ENCODE peak calls at places on chromosomes 6 and 20, in seven cellular contexts. One of them, this sample, is unnamed.

GRCh38 chr20:58719971-58720371 is 27.4 kb downstream of the NPEPL1 start:
- DNase-seq in NCI-H774: no peak
- DNase-seq in HS-27A: no peak
- DNase-seq in heart left ventricle: no peak
- DNase-seq in effector CD4-positive, alpha-beta T cell: no peak
- DNase-seq in CD4-positive, alpha-beta T cell: no peak
- DNase-seq in EL: no peak
- DNase-seq in this sample: no peak

GRCh38 chr6:30761791-30762429 is 17.6 kb upstream of the IER3 start:
- DNase-seq in NCI-H774: no peak
- DNase-seq in HS-27A: no peak
- DNase-seq in heart left ventricle: no peak
- DNase-seq in effector CD4-positive, alpha-beta T cell: no peak
- DNase-seq in CD4-positive, alpha-beta T cell: no peak
- DNase-seq in EL: no peak
- DNase-seq in this sample: no peak

GRCh38 chr6:15526129-15526764 is 136.6 kb downstream of the DTNBP1 start:
- DNase-seq in NCI-H774: no peak
- DNase-seq in HS-27A: no peak
- DNase-seq in heart left ventricle: no peak
- DNase-seq in effector CD4-positive, alpha-beta T cell: no peak
- DNase-seq in CD4-positive, alpha-beta T cell: no peak
- DNase-seq in EL: no peak
- DNase-seq in this sample: no peak

GRCh38 chr6:37653933-37654565 is 43.6 kb downstream of the MDGA1 start:
- DNase-seq in NCI-H774: no peak
- DNase-seq in HS-27A: peak
- DNase-seq in heart left ventricle: no peak
- DNase-seq in effector CD4-positive, alpha-beta T cell: no peak
- DNase-seq in CD4-positive, alpha-beta T cell: no peak
- DNase-seq in EL: peak
- DNase-seq in this sample: no peak

GRCh38 chr6:25442898-25443297 is 163.7 kb downstream of the CARMIL1 start:
- DNase-seq in NCI-H774: no peak
- DNase-seq in HS-27A: no peak
- DNase-seq in heart left ventricle: no peak
- DNase-seq in effector CD4-positive, alpha-beta T cell: no peak
- DNase-seq in CD4-positive, alpha-beta T cell: no peak
- DNase-seq in EL: no peak
- DNase-seq in this sample: no peak

GRCh38 chr6:168138436-168138835 is 59.4 kb upstream of the FRMD1 start:
- DNase-seq in NCI-H774: no peak
- DNase-seq in HS-27A: no peak
- DNase-seq in heart left ventricle: no peak
- DNase-seq in effector CD4-positive, alpha-beta T cell: no peak
- DNase-seq in CD4-positive, alpha-beta T cell: no peak
- DNase-seq in EL: no peak
- DNase-seq in this sample: no peak

GRCh38 chr6:151485616-151486015 is 8.2 kb upstream of the CCDC170 start:
- DNase-seq in NCI-H774: no peak
- DNase-seq in HS-27A: no peak
- DNase-seq in heart left ventricle: no peak
- DNase-seq in effector CD4-positive, alpha-beta T cell: no peak
- DNase-seq in CD4-positive, alpha-beta T cell: no peak
- DNase-seq in EL: peak
- DNase-seq in this sample: no peak

GRCh38 chr6:121451250-121451649 is 15.8 kb downstream of the GJA1 start:
- DNase-seq in NCI-H774: no peak
- DNase-seq in HS-27A: no peak
- DNase-seq in heart left ventricle: no peak
- DNase-seq in effector CD4-positive, alpha-beta T cell: no peak
- DNase-seq in CD4-positive, alpha-beta T cell: no peak
- DNase-seq in EL: no peak
- DNase-seq in this sample: no peak

GRCh38 chr6:27127874-27128795 is 119.4 kb upstream of the PRSS16 start:
- DNase-seq in NCI-H774: no peak
- DNase-seq in HS-27A: no peak
- DNase-seq in heart left ventricle: no peak
- DNase-seq in effector CD4-positive, alpha-beta T cell: no peak
- DNase-seq in CD4-positive, alpha-beta T cell: no peak
- DNase-seq in EL: no peak
- DNase-seq in this sample: no peak

GRCh38 chr6:77457720-77458349 is 5.5 kb downstream of the HTR1B start:
- DNase-seq in NCI-H774: peak
- DNase-seq in HS-27A: no peak
- DNase-seq in heart left ventricle: peak
- DNase-seq in effector CD4-positive, alpha-beta T cell: no peak
- DNase-seq in CD4-positive, alpha-beta T cell: no peak
- DNase-seq in EL: peak
- DNase-seq in this sample: no peak

GRCh38 chr6:118869350-118869749 is 24.6 kb upstream of the ASF1A start:
- DNase-seq in NCI-H774: no peak
- DNase-seq in HS-27A: no peak
- DNase-seq in heart left ventricle: no peak
- DNase-seq in effector CD4-positive, alpha-beta T cell: no peak
- DNase-seq in CD4-positive, alpha-beta T cell: no peak
- DNase-seq in EL: peak
- DNase-seq in this sample: no peak

GRCh38 chr6:168053086-168053956 is 25.7 kb downstream of the FRMD1 start:
- DNase-seq in NCI-H774: no peak
- DNase-seq in HS-27A: no peak
- DNase-seq in heart left ventricle: no peak
- DNase-seq in effector CD4-positive, alpha-beta T cell: no peak
- DNase-seq in CD4-positive, alpha-beta T cell: no peak
- DNase-seq in EL: no peak
- DNase-seq in this sample: no peak

GRCh38 chr6:166500246-166500645 is 86.2 kb downstream of the RAMACL start:
- DNase-seq in NCI-H774: no peak
- DNase-seq in HS-27A: no peak
- DNase-seq in heart left ventricle: peak
- DNase-seq in effector CD4-positive, alpha-beta T cell: no peak
- DNase-seq in CD4-positive, alpha-beta T cell: no peak
- DNase-seq in EL: no peak
- DNase-seq in this sample: no peak

GRCh38 chr6:152270301-152270925 is 366.7 kb downstream of the SYNE1 start:
- DNase-seq in NCI-H774: no peak
- DNase-seq in HS-27A: no peak
- DNase-seq in heart left ventricle: no peak
- DNase-seq in effector CD4-positive, alpha-beta T cell: no peak
- DNase-seq in CD4-positive, alpha-beta T cell: no peak
- DNase-seq in EL: peak
- DNase-seq in this sample: no peak

GRCh38 chr6:38639498-38640215 is at the start of gene BTBD9:
- DNase-seq in NCI-H774: peak
- DNase-seq in HS-27A: peak
- DNase-seq in heart left ventricle: peak
- DNase-seq in effector CD4-positive, alpha-beta T cell: peak
- DNase-seq in CD4-positive, alpha-beta T cell: peak
- DNase-seq in EL: peak
- DNase-seq in this sample: peak

GRCh38 chr6:44569931-44570385 is 182.5 kb downstream of the CDC5L start:
- DNase-seq in NCI-H774: no peak
- DNase-seq in HS-27A: no peak
- DNase-seq in heart left ventricle: peak
- DNase-seq in effector CD4-positive, alpha-beta T cell: no peak
- DNase-seq in CD4-positive, alpha-beta T cell: no peak
- DNase-seq in EL: peak
- DNase-seq in this sample: no peak

GRCh38 chr20:19129976-19130612 is 82.3 kb upstream of the SLC24A3 start:
- DNase-seq in NCI-H774: peak
- DNase-seq in HS-27A: no peak
- DNase-seq in heart left ventricle: no peak
- DNase-seq in effector CD4-positive, alpha-beta T cell: no peak
- DNase-seq in CD4-positive, alpha-beta T cell: no peak
- DNase-seq in EL: no peak
- DNase-seq in this sample: no peak

GRCh38 chr6:122610690-122611455 is 668 bp downstream of the PKIB start:
- DNase-seq in NCI-H774: peak
- DNase-seq in HS-27A: peak
- DNase-seq in heart left ventricle: no peak
- DNase-seq in effector CD4-positive, alpha-beta T cell: no peak
- DNase-seq in CD4-positive, alpha-beta T cell: no peak
- DNase-seq in EL: peak
- DNase-seq in this sample: no peak

GRCh38 chr20:36399147-36399968 is 93.2 kb downstream of the DLGAP4 start:
- DNase-seq in NCI-H774: peak
- DNase-seq in HS-27A: no peak
- DNase-seq in heart left ventricle: no peak
- DNase-seq in effector CD4-positive, alpha-beta T cell: no peak
- DNase-seq in CD4-positive, alpha-beta T cell: peak
- DNase-seq in EL: peak
- DNase-seq in this sample: no peak

GRCh38 chr20:43463864-43464785 is 6.4 kb downstream of the SRSF6 start:
- DNase-seq in NCI-H774: no peak
- DNase-seq in HS-27A: no peak
- DNase-seq in heart left ventricle: no peak
- DNase-seq in effector CD4-positive, alpha-beta T cell: no peak
- DNase-seq in CD4-positive, alpha-beta T cell: no peak
- DNase-seq in EL: no peak
- DNase-seq in this sample: no peak

GRCh38 chr20:62030834-62031434 is 34.7 kb downstream of the TAF4 start:
- DNase-seq in NCI-H774: no peak
- DNase-seq in HS-27A: no peak
- DNase-seq in heart left ventricle: no peak
- DNase-seq in effector CD4-positive, alpha-beta T cell: no peak
- DNase-seq in CD4-positive, alpha-beta T cell: peak
- DNase-seq in EL: no peak
- DNase-seq in this sample: no peak

GRCh38 chr20:19210426-19211155 is 1.9 kb upstream of the SLC24A3 start:
- DNase-seq in NCI-H774: no peak
- DNase-seq in HS-27A: no peak
- DNase-seq in heart left ventricle: no peak
- DNase-seq in effector CD4-positive, alpha-beta T cell: no peak
- DNase-seq in CD4-positive, alpha-beta T cell: no peak
- DNase-seq in EL: no peak
- DNase-seq in this sample: no peak

GRCh38 chr6:95686272-95686671 is 108.9 kb downstream of the MANEA start:
- DNase-seq in NCI-H774: no peak
- DNase-seq in HS-27A: no peak
- DNase-seq in heart left ventricle: no peak
- DNase-seq in effector CD4-positive, alpha-beta T cell: no peak
- DNase-seq in CD4-positive, alpha-beta T cell: no peak
- DNase-seq in EL: no peak
- DNase-seq in this sample: no peak

GRCh38 chr6:53811082-53811481 is 16.3 kb downstream of the LRRC1 start:
- DNase-seq in NCI-H774: peak
- DNase-seq in HS-27A: no peak
- DNase-seq in heart left ventricle: no peak
- DNase-seq in effector CD4-positive, alpha-beta T cell: no peak
- DNase-seq in CD4-positive, alpha-beta T cell: no peak
- DNase-seq in EL: no peak
- DNase-seq in this sample: no peak

GRCh38 chr20:51298141-51298540 is 244.4 kb downstream of the NFATC2 start:
- DNase-seq in NCI-H774: no peak
- DNase-seq in HS-27A: no peak
- DNase-seq in heart left ventricle: no peak
- DNase-seq in effector CD4-positive, alpha-beta T cell: no peak
- DNase-seq in CD4-positive, alpha-beta T cell: no peak
- DNase-seq in EL: no peak
- DNase-seq in this sample: no peak

GRCh38 chr6:118216751-118217150 is 309.7 kb downstream of the SLC35F1 start:
- DNase-seq in NCI-H774: no peak
- DNase-seq in HS-27A: no peak
- DNase-seq in heart left ventricle: no peak
- DNase-seq in effector CD4-positive, alpha-beta T cell: no peak
- DNase-seq in CD4-positive, alpha-beta T cell: no peak
- DNase-seq in EL: peak
- DNase-seq in this sample: no peak

GRCh38 chr20:13650474-13650873 is 11.7 kb upstream of the TASP1 start:
- DNase-seq in NCI-H774: no peak
- DNase-seq in HS-27A: no peak
- DNase-seq in heart left ventricle: no peak
- DNase-seq in effector CD4-positive, alpha-beta T cell: no peak
- DNase-seq in CD4-positive, alpha-beta T cell: no peak
- DNase-seq in EL: no peak
- DNase-seq in this sample: no peak

GRCh38 chr20:34824861-34825529 is 456 bp downstream of the NCOA6 start:
- DNase-seq in NCI-H774: peak
- DNase-seq in HS-27A: peak
- DNase-seq in heart left ventricle: peak
- DNase-seq in effector CD4-positive, alpha-beta T cell: peak
- DNase-seq in CD4-positive, alpha-beta T cell: peak
- DNase-seq in EL: peak
- DNase-seq in this sample: peak

This sample was measured in natural killer cell treated with Interleukin-12 subunit alpha and Interleukin-12 subunit beta and Interleukin-15 and Interleukin-18, amount 100 ng/mL, for 72 hours.